ENCODE peak calls at places on chromosomes 2 and 18, in six cellular contexts. R is neural progenitor cell, V is nephron progenitor cell, W is GM10248, C is GM23338, I is AG09319. X is an unnamed sample.

GRCh38 chr2:96315400-96316071 is 9.6 kb upstream of the ITPRIPL1 start:
- DNase-seq in I (no peak), R (no peak), W (peak), C (no peak), V (no peak), X (peak)

GRCh38 chr2:129709956-129710598 is 269.4 kb upstream of the RAB6C start:
- DNase-seq in V (no peak), C (no peak), I (no peak), W (no peak), R (peak), X (no peak)

GRCh38 chr18:2657043-2657512 is 1.6 kb downstream of the SMCHD1 start:
- DNase-seq in W (no peak), I (no peak), R (peak), V (no peak), C (no peak), X (no peak)

GRCh38 chr2:3683748-3684454 is 19.5 kb upstream of the DCDC2C start:
- DNase-seq in V (no peak), I (no peak), W (no peak), C (no peak), R (no peak), X (no peak)

GRCh38 chr2:73418343-73418742 is 32.7 kb downstream of the ALMS1 start:
- DNase-seq in C (peak), I (peak), W (no peak), R (no peak), V (no peak), X (peak)

GRCh38 chr2:181231151-181231550 is 226.0 kb upstream of the ITGA4 start:
- DNase-seq in I (no peak), W (no peak), R (peak), V (no peak), C (peak), X (no peak)

GRCh38 chr2:118980573-118980972 is 38.6 kb downstream of the MARCO start:
- DNase-seq in W (no peak), I (no peak), C (no peak), R (no peak), V (no peak), X (no peak)

GRCh38 chr2:9473985-9474360 is 378 bp upstream of the IAH1 start:
- DNase-seq in R (peak), V (peak), I (no peak), W (peak), C (no peak), X (no peak)

GRCh38 chr2:233424028-233424951 is 70.0 kb downstream of the DGKD start:
- DNase-seq in W (no peak), I (no peak), V (no peak), C (no peak), R (no peak), X (no peak)

GRCh38 chr2:25265022-25265421 is 76.7 kb downstream of the DNMT3A start:
- DNase-seq in R (no peak), C (no peak), W (no peak), V (no peak), I (no peak), X (no peak)

GRCh38 chr2:239057533-239057932 is 209.6 kb downstream of the TWIST2 start:
- DNase-seq in I (no peak), V (no peak), W (no peak), C (no peak), R (no peak), X (no peak)

GRCh38 chr2:54545700-54546450 is 89.7 kb downstream of the SPTBN1 start:
- DNase-seq in I (no peak), R (no peak), V (no peak), W (no peak), C (no peak), X (no peak)

GRCh38 chr2:150107816-150108215 is 379.7 kb downstream of the RND3 start:
- DNase-seq in C (no peak), W (no peak), R (no peak), I (no peak), V (no peak), X (no peak)

GRCh38 chr2:189115126-189115525 is 64.4 kb downstream of the COL5A2 start:
- DNase-seq in R (no peak), C (peak), V (no peak), I (no peak), W (no peak), X (no peak)

GRCh38 chr2:10097352-10098148 is 17.3 kb upstream of the CYS1 start:
- DNase-seq in V (peak), C (peak), I (no peak), W (peak), R (peak), X (no peak)

GRCh38 chr2:60152226-60152833 is 401.1 kb downstream of the BCL11A start:
- DNase-seq in W (peak), V (no peak), C (peak), R (peak), I (no peak), X (no peak)

GRCh38 chr2:105812180-105813044 is 67.7 kb downstream of the NCK2 start:
- DNase-seq in C (no peak), W (peak), V (no peak), I (peak), R (peak), X (no peak)

GRCh38 chr2:215982465-215982875 is 30.9 kb downstream of the MREG start:
- DNase-seq in C (no peak), W (no peak), R (no peak), I (no peak), V (no peak), X (no peak)

GRCh38 chr18:34342960-34343359 is 118.2 kb upstream of the NOL4 start:
- DNase-seq in C (peak), W (no peak), R (no peak), V (no peak), I (no peak), X (no peak)

GRCh38 chr18:46866524-46866923 is 50.8 kb downstream of the PIAS2 start:
- DNase-seq in C (no peak), R (no peak), V (no peak), W (no peak), I (no peak), X (no peak)

GRCh38 chr2:160478660-160479059 is 14.9 kb downstream of the RBMS1 start:
- DNase-seq in I (no peak), V (no peak), R (no peak), C (no peak), W (no peak), X (no peak)
- TF ChIP-seq CTCF in I (no peak), V (no peak), R (no peak), C (no peak), W (no peak), X (no peak)

DNA sequence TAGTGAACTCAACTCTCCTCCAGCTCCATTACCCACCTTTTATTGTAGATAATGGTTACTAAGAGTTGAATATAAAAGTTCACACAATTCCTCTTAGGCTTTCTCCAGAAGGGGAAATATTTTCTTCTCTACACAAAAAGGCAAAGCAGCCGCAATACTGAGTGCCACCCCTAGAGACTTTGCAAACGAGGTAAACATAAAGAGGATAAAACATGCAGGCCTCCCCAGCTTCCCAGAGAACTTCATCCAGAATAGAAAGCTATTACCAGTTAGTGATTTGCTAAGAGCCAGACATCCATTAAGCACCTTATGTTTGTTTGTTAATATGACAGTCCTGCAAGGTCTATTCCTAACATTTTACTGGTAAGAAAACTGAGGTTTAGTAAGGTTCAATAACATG is 17.4 kb downstream of the ZNF521 start:
- DNase-seq in R (no peak), C (peak), V (no peak), W (no peak), I (no peak), X (no peak)
- TF ChIP-seq CTCF in R (peak), C (peak), V (peak), W (no peak), I (no peak), X (no peak)

DNA sequence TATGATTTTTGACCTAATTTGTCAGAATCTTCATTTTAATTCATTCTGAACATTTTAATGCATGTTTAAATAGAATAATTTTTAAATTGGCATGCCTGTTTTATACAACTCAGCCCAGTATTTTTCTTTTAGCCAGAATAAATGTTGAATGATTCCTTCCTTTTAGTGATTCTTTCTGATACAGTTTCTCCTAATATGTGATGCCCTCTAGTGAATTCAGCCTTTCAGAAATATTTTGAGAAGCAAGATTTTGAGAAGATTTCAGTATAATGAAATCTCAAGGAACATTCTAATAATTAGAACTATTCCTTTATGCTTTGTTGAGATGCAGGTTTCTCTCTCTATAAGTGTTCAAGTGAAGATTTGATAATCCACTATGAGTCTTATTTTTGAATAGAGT is 28.5 kb downstream of the LCLAT1 start:
- DNase-seq in R (no peak), V (no peak), W (no peak), I (no peak), C (no peak), X (no peak)
- TF ChIP-seq CTCF in R (no peak), V (no peak), W (peak), I (peak), C (no peak), X (no peak)

GRCh38 chr2:219627105-219628100 is at the start of gene SLC4A3:
- DNase-seq in W (no peak), C (peak), V (peak), I (no peak), R (peak), X (no peak)
- TF ChIP-seq CTCF in W (no peak), C (no peak), V (no peak), I (no peak), R (peak), X (no peak)

DNA sequence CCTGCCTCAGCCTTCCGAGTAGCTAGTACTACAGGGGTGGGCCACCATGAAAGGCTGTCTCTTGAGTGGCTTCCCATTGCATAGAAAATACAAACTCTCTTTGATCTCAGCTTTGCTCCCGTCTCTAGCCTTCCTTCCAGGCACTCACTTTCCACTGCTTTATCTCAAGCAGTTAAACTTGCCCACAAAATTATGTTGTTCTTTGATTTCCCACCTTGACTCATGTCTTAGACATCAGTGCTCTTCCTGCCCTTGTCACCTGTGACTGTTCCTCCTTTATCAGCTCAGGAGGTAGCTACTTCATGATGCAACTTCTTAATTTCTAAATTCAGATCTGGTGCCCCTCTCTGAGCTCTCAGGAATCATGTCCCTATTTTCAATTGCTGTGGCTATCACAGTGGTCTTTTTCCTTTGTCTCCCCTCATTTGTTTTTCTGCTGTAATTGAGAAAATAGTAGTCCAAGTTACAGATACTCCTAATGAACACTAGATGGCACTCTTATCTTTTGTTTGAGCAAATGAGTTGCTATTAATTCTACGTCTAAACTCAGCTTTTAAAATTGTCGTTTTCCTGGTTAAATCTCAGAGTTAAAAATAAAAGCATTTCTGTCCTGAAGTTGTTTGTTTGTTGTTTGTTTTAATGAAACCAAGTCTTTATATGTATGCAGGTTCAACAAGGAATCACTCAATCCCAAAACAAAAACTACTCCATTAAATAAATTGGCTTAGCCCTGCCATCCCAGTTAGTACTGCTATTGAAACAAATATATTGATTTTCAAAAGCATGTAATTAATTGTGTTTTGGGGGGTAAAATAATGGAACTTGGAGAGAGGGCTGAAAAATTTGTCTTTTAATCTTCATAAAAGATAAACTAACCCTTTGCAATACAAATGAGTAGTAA is 46.9 kb upstream of the GREB1L start:
- DNase-seq in W (peak), V (no peak), C (peak), R (peak), I (peak), X (no peak)
- TF ChIP-seq CTCF in W (peak), V (peak), C (peak), R (peak), I (peak), X (peak)

DNA sequence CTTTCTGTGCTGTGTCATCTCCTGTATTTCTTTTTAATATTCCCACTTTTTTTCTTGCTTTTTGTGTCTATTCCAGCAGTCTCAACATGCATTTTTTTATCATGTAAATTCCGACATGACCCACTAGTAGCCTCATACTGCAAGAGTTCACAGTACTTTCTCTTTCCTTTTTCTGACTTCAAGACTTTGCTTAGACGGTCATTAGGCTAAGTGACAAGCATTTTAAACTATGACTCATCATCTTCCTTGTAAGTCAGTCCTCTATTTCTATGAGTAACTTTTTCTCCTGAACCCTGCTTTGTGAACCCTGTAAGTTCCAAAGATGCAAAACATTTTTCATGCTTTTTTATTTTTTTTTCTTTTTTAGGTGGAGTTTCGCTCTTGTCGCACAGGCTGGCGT is 381.2 kb downstream of the TXNL1 start:
- DNase-seq in C (no peak), W (peak), I (no peak), R (no peak), V (no peak), X (peak)
- TF ChIP-seq CTCF in C (no peak), W (no peak), I (no peak), R (no peak), V (no peak), X (no peak)

GRCh38 chr2:220476877-220477276 is 849.4 kb downstream of the SLC4A3 start:
- DNase-seq in R (no peak), W (no peak), I (no peak), C (no peak), V (no peak), X (no peak)
- TF ChIP-seq CTCF in R (no peak), W (no peak), I (no peak), C (no peak), V (no peak), X (no peak)

GRCh38 chr18:48409591-48410094 is 460 bp upstream of the ZBTB7C start:
- DNase-seq in C (peak), V (no peak), R (no peak), I (no peak), W (peak), X (no peak)
- TF ChIP-seq CTCF in C (no peak), V (no peak), R (no peak), I (no peak), W (no peak), X (no peak)

DNA sequence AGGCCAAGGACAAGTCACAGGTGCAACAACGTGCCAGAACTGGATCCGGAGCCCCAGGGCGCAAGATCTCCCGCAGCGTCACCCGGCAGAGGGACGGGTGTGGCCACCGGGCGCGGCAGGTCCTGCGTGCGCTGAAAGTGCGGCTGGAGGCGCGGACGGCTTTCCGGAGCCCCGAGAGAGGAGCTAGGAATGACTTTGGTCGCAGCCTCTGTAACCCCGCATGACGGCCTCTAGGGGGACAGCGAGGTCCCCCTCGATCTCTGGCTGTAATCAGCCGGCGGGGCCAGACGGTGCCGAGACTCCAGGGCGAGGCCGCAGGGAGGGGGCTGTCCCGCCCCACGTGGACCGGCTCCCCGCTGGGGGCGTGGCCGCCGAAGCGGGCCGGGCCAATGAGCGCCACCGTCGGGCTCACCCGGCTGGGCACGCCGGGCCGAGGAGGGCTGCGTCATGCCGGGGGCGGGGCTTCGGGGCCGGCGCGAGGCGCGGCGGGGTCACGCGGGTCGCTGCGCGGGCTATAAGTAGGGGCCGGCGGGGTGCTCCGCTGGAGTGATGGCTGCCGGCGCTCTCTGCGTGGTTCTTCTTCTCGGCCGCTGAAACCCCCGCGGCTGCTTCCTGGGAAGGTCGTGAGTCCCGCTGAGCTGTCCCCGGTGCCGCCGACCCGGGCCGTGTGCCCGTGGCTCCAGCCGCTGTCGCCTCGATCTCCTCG is at the start of gene SLC20A1:
- DNase-seq in V (peak), R (peak), W (peak), C (peak), I (peak), X (peak)
- TF ChIP-seq CTCF in V (peak), R (peak), W (peak), C (peak), I (peak), X (no peak)

DNA sequence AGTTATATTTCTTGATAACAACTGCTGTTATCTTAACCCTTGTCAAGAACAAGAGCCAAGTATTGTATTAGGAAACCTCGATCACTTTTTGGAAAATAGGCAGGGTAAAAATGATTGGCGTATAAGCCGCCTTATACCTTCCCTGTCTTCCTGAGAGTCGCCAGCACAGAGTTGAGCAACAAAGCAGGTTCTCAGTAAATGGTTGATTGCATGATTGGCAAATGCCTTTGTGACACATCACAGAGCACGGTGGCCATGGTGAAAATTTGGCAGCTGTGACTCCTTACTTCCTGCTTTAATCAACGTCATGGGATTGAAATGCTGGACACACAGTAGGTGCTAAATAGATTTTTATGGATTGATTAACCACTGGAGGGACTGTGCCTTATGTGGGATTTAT is 3.9 kb upstream of the KLHL29 start:
- DNase-seq in I (no peak), C (no peak), R (no peak), W (no peak), V (no peak), X (no peak)
- TF ChIP-seq CTCF in I (no peak), C (no peak), R (no peak), W (no peak), V (no peak), X (no peak)

X was measured in BJ.